ENCODE peak calls at places on chromosomes 1 and 21, in eight cellular contexts. V is fibroblast of lung, G is H9, K is cardiac fibroblast, L is endothelial cell, X is DND-41, C is RWPE1, W is heart left ventricle. N is an unnamed sample.

GRCh38 chr1:121538943-121539575 is 354.3 kb downstream of the SRGAP2C start:
- DNase-seq in X (no peak), C (peak; percentile 37), V (no peak), L (no peak), W (no peak), K (no peak), G (no peak), N (no peak)

GRCh38 chr1:173149887-173150286 is 57.2 kb downstream of the TNFSF4 start:
- DNase-seq in K (peak; percentile 92), C (peak; percentile 79), L (no peak), W (no peak), X (no peak), V (peak; percentile 75), G (no peak), N (no peak)

GRCh38 chr1:181551249-181551648 is 67.9 kb downstream of the CACNA1E start:
- DNase-seq in G (no peak), X (no peak), W (no peak), C (no peak), L (no peak), V (peak; percentile 32), K (no peak), N (peak; percentile 64)

GRCh38 chr1:95640746-95641145 is 406.7 kb downstream of the RWDD3 start:
- DNase-seq in V (no peak), C (no peak), G (no peak), L (no peak), W (peak; percentile 28), X (no peak), K (peak; percentile 16), N (no peak)

GRCh38 chr1:179283992-179284391 is 9.6 kb upstream of the SOAT1 start:
- DNase-seq in C (no peak), W (no peak), G (no peak), K (no peak), X (no peak), V (no peak), L (no peak), N (no peak)

GRCh38 chr1:210687582-210688279 is 359.0 kb downstream of the HHAT start:
- DNase-seq in K (no peak), C (no peak), G (no peak), W (no peak), V (peak; percentile 79), X (no peak), L (no peak), N (no peak)

GRCh38 chr1:7912145-7912544 is 28.5 kb downstream of the TNFRSF9 start:
- DNase-seq in K (no peak), G (no peak), X (no peak), V (no peak), C (no peak), W (no peak), L (no peak), N (no peak)

GRCh38 chr1:40641601-40642242 is 23.8 kb downstream of the RIMS3 start:
- DNase-seq in C (no peak), V (no peak), K (no peak), L (no peak), W (no peak), G (no peak), X (no peak), N (no peak)

GRCh38 chr1:185646202-185646683 is 87.9 kb upstream of the HMCN1 start:
- DNase-seq in V (peak; percentile 99), W (peak; percentile 39), G (peak; percentile 79), L (peak; percentile 15), K (peak; percentile 98), C (peak; percentile 87), X (no peak), N (no peak)

GRCh38 chr1:45800899-45801298 is 2.5 kb upstream of the MAST2 start:
- DNase-seq in V (no peak), C (no peak), K (no peak), G (no peak), W (no peak), X (no peak), L (no peak), N (no peak)

GRCh38 chr1:51070640-51071039 is 31.4 kb upstream of the C1orf185 start:
- DNase-seq in G (no peak), W (no peak), C (peak; percentile 79), V (peak; percentile 77), K (no peak), L (no peak), X (no peak), N (no peak)

GRCh38 chr21:15039607-15040299 is 25.0 kb downstream of the NRIP1 start:
- DNase-seq in C (no peak), X (no peak), V (no peak), W (no peak), L (no peak), K (no peak), G (no peak), N (no peak)

GRCh38 chr1:22508991-22509390 is 54.3 kb upstream of the EPHA8 start:
- DNase-seq in K (no peak), G (no peak), V (no peak), X (no peak), L (no peak), W (no peak), C (no peak), N (no peak)

GRCh38 chr1:113451710-113452109 is 61.4 kb downstream of the MAGI3 start:
- DNase-seq in C (no peak), L (no peak), X (no peak), K (no peak), W (no peak), G (no peak), V (no peak), N (no peak)

GRCh38 chr1:235421751-235422150 is 54.5 kb downstream of the TBCE start:
- DNase-seq in G (no peak), C (no peak), V (no peak), L (no peak), X (peak; percentile 60), W (no peak), K (no peak), N (no peak)

GRCh38 chr1:197307551-197307950 is 39.5 kb downstream of the CRB1 start:
- DNase-seq in X (no peak), V (no peak), G (no peak), C (peak; percentile 59), K (no peak), L (no peak), W (no peak), N (no peak)

GRCh38 chr1:100277866-100278265 is 11.8 kb downstream of the RTCA start:
- DNase-seq in C (no peak), X (no peak), K (no peak), W (no peak), G (no peak), L (no peak), V (no peak), N (no peak)

GRCh38 chr1:9112961-9113880 is 15.7 kb downstream of the GPR157 start:
- DNase-seq in W (no peak), L (no peak), V (no peak), K (no peak), G (no peak), X (no peak), C (no peak), N (no peak)

GRCh38 chr1:241499910-241500309 is 19.6 kb downstream of the FH start:
- DNase-seq in L (peak; percentile 12), X (no peak), G (no peak), W (no peak), K (peak; percentile 60), V (peak; percentile 29), C (peak; percentile 17), N (no peak)

GRCh38 chr21:36480618-36481017 is 696 bp upstream of the CLDN14 start:
- DNase-seq in C (no peak), L (no peak), X (no peak), V (no peak), K (no peak), G (no peak), W (no peak), N (no peak)

GRCh38 chr21:36479415-36480402 is at the start of gene CLDN14:
- DNase-seq in C (no peak), V (peak; percentile 36), G (no peak), L (no peak), K (no peak), W (peak; percentile 37), X (no peak), N (no peak)

GRCh38 chr21:36478207-36478701 is 1.7 kb downstream of the CLDN14 start:
- DNase-seq in G (no peak), X (no peak), K (peak; percentile 61), W (no peak), C (peak; percentile 82), V (peak; percentile 97), L (no peak), N (no peak)

GRCh38 chr21:36477559-36477958 is 2.4 kb downstream of the CLDN14 start:
- DNase-seq in G (no peak), W (no peak), L (no peak), C (no peak), X (no peak), K (no peak), V (no peak), N (no peak)

DNA sequence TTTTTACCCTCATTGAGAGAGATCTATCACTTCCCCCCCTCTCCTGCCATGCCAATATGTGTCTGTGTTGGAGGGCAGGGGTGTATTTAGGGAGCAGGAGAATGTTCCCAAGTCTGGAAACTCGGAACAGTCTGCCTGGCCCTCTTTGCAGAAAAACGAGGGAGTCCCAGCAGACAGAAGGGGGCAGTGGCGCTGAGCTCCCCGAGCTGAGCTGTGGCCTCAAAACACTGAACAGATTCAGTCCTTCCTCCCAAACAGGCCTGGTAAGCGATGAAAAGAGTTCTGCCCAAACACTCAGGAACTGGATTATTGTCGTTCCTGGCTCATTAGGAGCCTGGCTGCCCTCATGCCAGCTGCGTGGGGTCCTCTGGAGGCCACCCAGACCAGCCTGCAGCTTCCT is 981 bp downstream of the CLDN14 start:
- DNase-seq in X (no peak), W (no peak), C (no peak), V (peak; percentile 55), L (peak; percentile 21), G (peak; percentile 46), K (peak; percentile 8), N (peak; percentile 35)
- TF ChIP-seq CTCF in X (peak; percentile 6), W (no peak), C (no peak), V (peak; percentile 27), L (no peak), G (peak; percentile 61), K (peak; percentile 36), N (no peak)

GRCh38 chr21:21101911-21102310 is 103.7 kb downstream of the NCAM2 start:
- DNase-seq in X (peak; percentile 27), K (peak; percentile 60), L (peak; percentile 35), V (peak; percentile 77), G (peak; percentile 46), W (no peak), C (peak; percentile 2), N (no peak)
- TF ChIP-seq CTCF in X (peak; percentile 49), K (no peak), L (no peak), V (peak; percentile 35), G (peak; percentile 66), W (peak; percentile 8), C (no peak), N (peak; percentile 52)

GRCh38 chr1:15354580-15354965 is 55.1 kb upstream of the EFHD2 start:
- DNase-seq in G (no peak), X (no peak), V (peak; percentile 51), W (no peak), C (no peak), K (peak; percentile 18), L (no peak), N (no peak)
- TF ChIP-seq CTCF in G (no peak), X (no peak), V (no peak), W (no peak), C (no peak), K (no peak), L (no peak), N (no peak)

DNA sequence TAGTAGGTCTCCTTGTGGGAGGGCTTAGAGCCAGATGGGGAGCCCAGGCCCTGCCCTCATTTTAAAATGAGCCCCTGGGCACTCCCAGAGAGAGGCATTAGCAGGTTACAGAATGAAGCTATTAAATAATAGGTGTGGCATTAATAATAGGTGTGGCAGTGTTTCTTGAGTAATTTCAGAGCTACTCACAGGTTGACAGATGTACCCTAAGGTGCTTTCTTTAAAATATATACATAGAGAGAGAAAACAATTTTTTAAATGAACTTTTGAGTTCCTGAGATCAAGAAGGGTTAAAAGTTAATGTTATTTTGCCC is 1.2 kb downstream of the EEIG2 start:
- DNase-seq in G (no peak), K (no peak), L (no peak), C (peak; percentile 26), V (no peak), W (no peak), X (no peak), N (no peak)
- TF ChIP-seq CTCF in G (no peak), K (no peak), L (no peak), C (no peak), V (no peak), W (no peak), X (no peak), N (no peak)

N was measured in glutamatergic neuron.